ENCODE peak calls at places on chromosomes 5 and 9, in nine cellular contexts. One of them, this sample, is unnamed.

GRCh38 chr5:141496038-141496437 is 7.2 kb downstream of the PCDHGC5 start:
- DNase-seq in fibroblast of lung: no peak
- DNase-seq in astrocyte: peak
- DNase-seq in K562: no peak
- DNase-seq in GM23248: no peak
- DNase-seq in HepG2: no peak
- DNase-seq in HCT116: no peak
- DNase-seq in IMR-90: no peak
- DNase-seq in OCI-LY7: no peak
- DNase-seq in this sample: no peak

GRCh38 chr9:85511746-85512145 is 230.0 kb downstream of the AGTPBP1 start:
- DNase-seq in OCI-LY7: no peak
- DNase-seq in GM23248: no peak
- DNase-seq in IMR-90: no peak
- DNase-seq in HCT116: no peak
- DNase-seq in K562: no peak
- DNase-seq in HepG2: no peak
- DNase-seq in fibroblast of lung: no peak
- DNase-seq in astrocyte: no peak
- DNase-seq in this sample: no peak

GRCh38 chr5:104088876-104089778 is 526.5 kb upstream of the NUDT12 start:
- DNase-seq in GM23248: no peak
- DNase-seq in IMR-90: no peak
- DNase-seq in fibroblast of lung: no peak
- DNase-seq in HepG2: peak
- DNase-seq in HCT116: peak
- DNase-seq in K562: no peak
- DNase-seq in astrocyte: peak
- DNase-seq in OCI-LY7: no peak
- DNase-seq in this sample: no peak

GRCh38 chr9:109477269-109478203 is 20.6 kb downstream of the PTPN3 start:
- DNase-seq in GM23248: no peak
- DNase-seq in astrocyte: no peak
- DNase-seq in OCI-LY7: no peak
- DNase-seq in K562: no peak
- DNase-seq in fibroblast of lung: no peak
- DNase-seq in IMR-90: no peak
- DNase-seq in HepG2: peak
- DNase-seq in HCT116: peak
- DNase-seq in this sample: no peak

GRCh38 chr5:149550608-149551226 is 522 bp downstream of the CSNK1A1 start:
- DNase-seq in HCT116: no peak
- DNase-seq in HepG2: no peak
- DNase-seq in K562: peak
- DNase-seq in GM23248: peak
- DNase-seq in fibroblast of lung: no peak
- DNase-seq in astrocyte: no peak
- DNase-seq in IMR-90: no peak
- DNase-seq in OCI-LY7: peak
- DNase-seq in this sample: peak

GRCh38 chr9:136545966-136546696 is at the start of gene NOTCH1:
- DNase-seq in OCI-LY7: peak
- DNase-seq in IMR-90: peak
- DNase-seq in GM23248: peak
- DNase-seq in K562: peak
- DNase-seq in HCT116: peak
- DNase-seq in fibroblast of lung: peak
- DNase-seq in astrocyte: peak
- DNase-seq in HepG2: peak
- DNase-seq in this sample: peak

GRCh38 chr5:73654171-73654811 is 28.3 kb downstream of the ARHGEF28 start:
- DNase-seq in HepG2: peak
- DNase-seq in HCT116: no peak
- DNase-seq in fibroblast of lung: no peak
- DNase-seq in astrocyte: peak
- DNase-seq in OCI-LY7: no peak
- DNase-seq in GM23248: peak
- DNase-seq in K562: no peak
- DNase-seq in IMR-90: peak
- DNase-seq in this sample: no peak

GRCh38 chr5:55597014-55597981 is 62.5 kb upstream of the PLPP1 start:
- DNase-seq in HepG2: no peak
- DNase-seq in GM23248: peak
- DNase-seq in K562: no peak
- DNase-seq in astrocyte: peak
- DNase-seq in OCI-LY7: no peak
- DNase-seq in HCT116: peak
- DNase-seq in IMR-90: peak
- DNase-seq in fibroblast of lung: peak
- DNase-seq in this sample: no peak

GRCh38 chr9:92176068-92176799 is 61.0 kb upstream of the SPTLC1 start:
- DNase-seq in astrocyte: no peak
- DNase-seq in K562: no peak
- DNase-seq in IMR-90: no peak
- DNase-seq in fibroblast of lung: no peak
- DNase-seq in HepG2: no peak
- DNase-seq in HCT116: peak
- DNase-seq in OCI-LY7: peak
- DNase-seq in GM23248: peak
- DNase-seq in this sample: no peak

GRCh38 chr9:136014147-136014927 is 53.2 kb upstream of the UBAC1 start:
- DNase-seq in K562: no peak
- DNase-seq in astrocyte: no peak
- DNase-seq in HepG2: no peak
- DNase-seq in HCT116: no peak
- DNase-seq in fibroblast of lung: no peak
- DNase-seq in IMR-90: no peak
- DNase-seq in GM23248: no peak
- DNase-seq in OCI-LY7: no peak
- DNase-seq in this sample: no peak

GRCh38 chr5:40221796-40222195 is 457.9 kb upstream of the PTGER4 start:
- DNase-seq in K562: no peak
- DNase-seq in HCT116: no peak
- DNase-seq in IMR-90: peak
- DNase-seq in GM23248: peak
- DNase-seq in OCI-LY7: no peak
- DNase-seq in fibroblast of lung: peak
- DNase-seq in HepG2: no peak
- DNase-seq in astrocyte: peak
- DNase-seq in this sample: no peak

GRCh38 chr9:801399-802071 is 40.0 kb upstream of the DMRT1 start:
- DNase-seq in IMR-90: peak
- DNase-seq in HepG2: no peak
- DNase-seq in fibroblast of lung: peak
- DNase-seq in GM23248: peak
- DNase-seq in HCT116: no peak
- DNase-seq in OCI-LY7: no peak
- DNase-seq in K562: no peak
- DNase-seq in astrocyte: peak
- DNase-seq in this sample: no peak

GRCh38 chr9:110842976-110843375 is 174.4 kb downstream of the MUSK start:
- DNase-seq in HepG2: no peak
- DNase-seq in GM23248: peak
- DNase-seq in IMR-90: peak
- DNase-seq in K562: no peak
- DNase-seq in fibroblast of lung: no peak
- DNase-seq in OCI-LY7: no peak
- DNase-seq in HCT116: no peak
- DNase-seq in astrocyte: peak
- DNase-seq in this sample: no peak

GRCh38 chr5:61600945-61601491 is 269.0 kb downstream of the ZSWIM6 start:
- DNase-seq in astrocyte: peak
- DNase-seq in HepG2: no peak
- DNase-seq in IMR-90: no peak
- DNase-seq in GM23248: no peak
- DNase-seq in K562: no peak
- DNase-seq in fibroblast of lung: no peak
- DNase-seq in OCI-LY7: no peak
- DNase-seq in HCT116: no peak
- DNase-seq in this sample: no peak
- H3K4me2 ChIP-seq in astrocyte: no peak
- H3K4me2 ChIP-seq in HepG2: no peak
- H3K4me2 ChIP-seq in IMR-90: no peak
- H3K4me2 ChIP-seq in GM23248: no peak
- H3K4me2 ChIP-seq in K562: no peak
- H3K4me2 ChIP-seq in fibroblast of lung: no peak
- H3K4me2 ChIP-seq in OCI-LY7: no peak
- H3K4me2 ChIP-seq in HCT116: no peak
- H3K4me2 ChIP-seq in this sample: no peak

GRCh38 chr9:112787942-112788341 is 37.4 kb downstream of the SNX30 start:
- DNase-seq in GM23248: no peak
- DNase-seq in fibroblast of lung: no peak
- DNase-seq in astrocyte: no peak
- DNase-seq in HepG2: no peak
- DNase-seq in K562: no peak
- DNase-seq in IMR-90: no peak
- DNase-seq in HCT116: no peak
- DNase-seq in OCI-LY7: no peak
- DNase-seq in this sample: no peak

GRCh38 chr9:112792670-112793069 is 42.1 kb downstream of the SNX30 start:
- DNase-seq in OCI-LY7: no peak
- DNase-seq in HCT116: no peak
- DNase-seq in GM23248: no peak
- DNase-seq in HepG2: no peak
- DNase-seq in K562: no peak
- DNase-seq in astrocyte: no peak
- DNase-seq in IMR-90: no peak
- DNase-seq in fibroblast of lung: no peak
- DNase-seq in this sample: no peak

GRCh38 chr9:112790231-112790774 is 39.7 kb downstream of the SNX30 start:
- DNase-seq in HCT116: no peak
- DNase-seq in GM23248: peak
- DNase-seq in fibroblast of lung: no peak
- DNase-seq in astrocyte: peak
- DNase-seq in K562: no peak
- DNase-seq in HepG2: no peak
- DNase-seq in IMR-90: no peak
- DNase-seq in OCI-LY7: no peak
- DNase-seq in this sample: no peak

GRCh38 chr9:112786834-112787520 is 36.4 kb downstream of the SNX30 start:
- DNase-seq in OCI-LY7: no peak
- DNase-seq in HCT116: no peak
- DNase-seq in GM23248: no peak
- DNase-seq in fibroblast of lung: no peak
- DNase-seq in HepG2: no peak
- DNase-seq in astrocyte: no peak
- DNase-seq in IMR-90: no peak
- DNase-seq in K562: no peak
- DNase-seq in this sample: no peak

DNA sequence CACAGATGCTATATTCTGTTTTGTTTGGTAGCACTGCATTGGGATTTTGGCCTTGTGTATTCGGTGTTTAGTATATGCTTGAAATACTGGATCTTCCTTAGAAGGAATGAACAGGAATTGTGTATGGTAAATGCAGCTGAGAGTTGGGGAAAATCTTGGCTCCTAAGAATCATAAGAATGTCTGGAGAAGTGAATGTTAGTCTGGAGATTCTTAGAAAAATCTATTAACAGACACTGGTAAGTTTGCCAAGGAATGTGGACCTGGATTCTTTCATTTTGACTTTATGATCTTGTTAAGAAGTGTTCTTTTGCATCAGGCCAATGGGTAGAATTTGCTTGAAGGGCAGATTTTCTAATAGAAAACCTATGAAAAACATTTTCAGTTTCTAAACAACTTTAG is 38.9 kb downstream of the SNX30 start:
- DNase-seq in GM23248: peak
- DNase-seq in astrocyte: peak
- DNase-seq in HCT116: no peak
- DNase-seq in K562: no peak
- DNase-seq in fibroblast of lung: no peak
- DNase-seq in HepG2: no peak
- DNase-seq in OCI-LY7: no peak
- DNase-seq in IMR-90: peak
- DNase-seq in this sample: peak
- H3K4me2 ChIP-seq in GM23248: peak
- H3K4me2 ChIP-seq in astrocyte: peak
- H3K4me2 ChIP-seq in HCT116: no peak
- H3K4me2 ChIP-seq in K562: no peak
- H3K4me2 ChIP-seq in fibroblast of lung: no peak
- H3K4me2 ChIP-seq in HepG2: no peak
- H3K4me2 ChIP-seq in OCI-LY7: no peak
- H3K4me2 ChIP-seq in IMR-90: peak
- H3K4me2 ChIP-seq in this sample: peak

DNA sequence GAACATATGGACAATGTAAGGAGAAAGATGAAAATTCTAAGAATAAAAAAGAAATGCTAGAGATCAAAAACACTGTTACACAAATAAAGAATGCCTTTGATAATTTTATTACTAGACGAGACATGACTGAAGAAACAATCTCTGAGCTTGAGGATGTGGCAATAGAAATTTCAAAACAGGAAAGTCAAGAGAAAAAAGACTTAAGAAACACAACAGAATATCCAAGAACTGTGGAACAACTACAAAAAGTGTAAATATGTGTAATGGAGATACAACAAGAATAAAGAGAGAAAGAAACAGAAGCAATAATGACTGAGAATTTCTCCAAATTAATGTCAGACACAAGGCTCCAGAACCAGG is 140.5 kb upstream of the ACOT12 start:
- DNase-seq in HCT116: no peak
- DNase-seq in GM23248: no peak
- DNase-seq in K562: no peak
- DNase-seq in OCI-LY7: no peak
- DNase-seq in IMR-90: peak
- DNase-seq in fibroblast of lung: peak
- DNase-seq in astrocyte: no peak
- DNase-seq in HepG2: no peak
- DNase-seq in this sample: no peak
- H3K4me2 ChIP-seq in HCT116: no peak
- H3K4me2 ChIP-seq in GM23248: no peak
- H3K4me2 ChIP-seq in K562: no peak
- H3K4me2 ChIP-seq in OCI-LY7: no peak
- H3K4me2 ChIP-seq in IMR-90: no peak
- H3K4me2 ChIP-seq in fibroblast of lung: no peak
- H3K4me2 ChIP-seq in astrocyte: no peak
- H3K4me2 ChIP-seq in HepG2: no peak
- H3K4me2 ChIP-seq in this sample: no peak

GRCh38 chr9:121144482-121144881 is 57.2 kb downstream of the RAB14 start:
- DNase-seq in GM23248: no peak
- DNase-seq in OCI-LY7: no peak
- DNase-seq in HCT116: no peak
- DNase-seq in IMR-90: no peak
- DNase-seq in fibroblast of lung: no peak
- DNase-seq in astrocyte: no peak
- DNase-seq in HepG2: no peak
- DNase-seq in K562: no peak
- DNase-seq in this sample: no peak

GRCh38 chr9:121154782-121155181 is 46.9 kb downstream of the RAB14 start:
- DNase-seq in HepG2: no peak
- DNase-seq in GM23248: no peak
- DNase-seq in HCT116: peak
- DNase-seq in astrocyte: peak
- DNase-seq in OCI-LY7: no peak
- DNase-seq in fibroblast of lung: no peak
- DNase-seq in K562: peak
- DNase-seq in IMR-90: peak
- DNase-seq in this sample: peak

GRCh38 chr9:121153642-121154041 is 48.0 kb downstream of the RAB14 start:
- DNase-seq in GM23248: peak
- DNase-seq in fibroblast of lung: no peak
- DNase-seq in IMR-90: no peak
- DNase-seq in HepG2: no peak
- DNase-seq in K562: no peak
- DNase-seq in astrocyte: no peak
- DNase-seq in OCI-LY7: no peak
- DNase-seq in HCT116: no peak
- DNase-seq in this sample: no peak

GRCh38 chr9:121150188-121150587 is 51.5 kb downstream of the RAB14 start:
- DNase-seq in IMR-90: no peak
- DNase-seq in K562: no peak
- DNase-seq in OCI-LY7: no peak
- DNase-seq in HCT116: no peak
- DNase-seq in GM23248: no peak
- DNase-seq in astrocyte: no peak
- DNase-seq in fibroblast of lung: no peak
- DNase-seq in HepG2: no peak
- DNase-seq in this sample: no peak
- H3K4me2 ChIP-seq in IMR-90: no peak
- H3K4me2 ChIP-seq in K562: no peak
- H3K4me2 ChIP-seq in OCI-LY7: no peak
- H3K4me2 ChIP-seq in HCT116: no peak
- H3K4me2 ChIP-seq in GM23248: no peak
- H3K4me2 ChIP-seq in astrocyte: no peak
- H3K4me2 ChIP-seq in fibroblast of lung: no peak
- H3K4me2 ChIP-seq in HepG2: no peak
- H3K4me2 ChIP-seq in this sample: no peak

This sample was measured in MM.1S.